ENCODE peak calls at places on chromosome X, in five cellular contexts. E, H, L, W and U are unnamed samples.

GRCh38 chrX:51182545-51182944 is 150.1 kb upstream of the NUDT10 start:
- DNase-seq in L (no peak), W (peak), H (no peak), E (peak), U (no peak)

GRCh38 chrX:100654256-100654655 is 10.3 kb downstream of the SRPX2 start:
- DNase-seq in W (peak), H (no peak), E (no peak), L (peak), U (no peak)

GRCh38 chrX:22053486-22053885 is 21.4 kb downstream of the PHEX start:
- DNase-seq in H (no peak), E (no peak), W (no peak), L (no peak), U (no peak)

GRCh38 chrX:70089575-70090297 is 27.5 kb downstream of the OTUD6A start:
- DNase-seq in W (no peak), H (no peak), L (no peak), E (no peak), U (no peak)

GRCh38 chrX:21740329-21741274 is 17.3 kb downstream of the SMPX start:
- DNase-seq in E (no peak), H (no peak), W (no peak), L (peak), U (peak)

GRCh38 chrX:69312141-69312670 is 147.0 kb upstream of the PJA1 start:
- DNase-seq in E (no peak), W (no peak), H (no peak), L (no peak), U (no peak)

GRCh38 chrX:78673256-78673655 is 14.1 kb upstream of the RTL3 start:
- DNase-seq in L (no peak), H (no peak), E (no peak), W (no peak), U (no peak)

GRCh38 chrX:358651-359143 is 28.0 kb downstream of the PPP2R3B start:
- DNase-seq in W (no peak), H (no peak), L (no peak), E (no peak), U (peak)

GRCh38 chrX:133475521-133475920 is 60.2 kb upstream of the GPC4 start:
- DNase-seq in E (no peak), W (no peak), L (peak), H (no peak), U (no peak)

GRCh38 chrX:115419094-115419493 is 129.6 kb downstream of the LUZP4 start:
- DNase-seq in W (no peak), E (no peak), H (no peak), L (no peak), U (no peak)

GRCh38 chrX:9656277-9656676 is 109.4 kb downstream of the GPR143 start:
- DNase-seq in L (peak), W (no peak), H (no peak), E (no peak), U (no peak)

GRCh38 chrX:153611298-153612095 is 12.6 kb upstream of the CCNQ start:
- DNase-seq in E (no peak), H (no peak), L (no peak), W (no peak), U (peak)

GRCh38 chrX:132751043-132751690 is 207.3 kb downstream of the HS6ST2 start:
- DNase-seq in H (no peak), L (no peak), W (no peak), E (no peak), U (no peak)

GRCh38 chrX:71629467-71629866 is 11.2 kb upstream of the CXCR3 start:
- DNase-seq in H (no peak), W (no peak), E (no peak), L (no peak), U (no peak)

GRCh38 chrX:83278988-83279387 is 229.1 kb upstream of the POU3F4 start:
- DNase-seq in L (no peak), H (no peak), W (no peak), E (no peak), U (no peak)

GRCh38 chrX:69226459-69227158 is 61.4 kb upstream of the PJA1 start:
- DNase-seq in L (no peak), E (no peak), W (no peak), H (no peak), U (no peak)

GRCh38 chrX:115017455-115017854 is at the start of gene IL13RA2:
- DNase-seq in L (no peak), W (no peak), E (no peak), H (no peak), U (no peak)

GRCh38 chrX:129596077-129596476 is 56.0 kb downstream of the OCRL start:
- DNase-seq in W (no peak), L (no peak), E (no peak), H (no peak), U (no peak)

GRCh38 chrX:69236641-69237040 is 71.4 kb upstream of the PJA1 start:
- DNase-seq in E (no peak), W (no peak), H (no peak), L (no peak), U (no peak)

GRCh38 chrX:38335382-38335781 is 8.1 kb upstream of the RPGR start:
- DNase-seq in H (no peak), E (no peak), W (no peak), L (no peak), U (no peak)

GRCh38 chrX:38112566-38112965 is 106.2 kb downstream of the SYTL5 start:
- DNase-seq in W (no peak), L (no peak), H (no peak), E (no peak), U (no peak)

GRCh38 chrX:85504381-85504780 is 124.9 kb upstream of the POF1B start:
- DNase-seq in W (no peak), H (no peak), L (no peak), E (no peak), U (no peak)

GRCh38 chrX:82038793-82039192 is 836.9 kb downstream of the SH3BGRL start:
- DNase-seq in W (no peak), E (no peak), H (no peak), L (no peak), U (no peak)

GRCh38 chrX:10189317-10190268 is 32.8 kb downstream of the CLCN4 start:
- DNase-seq in H (no peak), E (peak), W (peak), L (peak), U (peak)

GRCh38 chrX:73581002-73581628 is 18.1 kb downstream of the CHIC1 start:
- DNase-seq in H (no peak), W (no peak), L (no peak), E (no peak), U (no peak)

GRCh38 chrX:113222305-113222704 is 381.7 kb upstream of the AMOT start:
- DNase-seq in W (no peak), H (no peak), L (peak), E (no peak), U (no peak)

GRCh38 chrX:19602866-19603620 is 87.7 kb upstream of the MAP3K15 start:
- DNase-seq in E (peak), W (peak), H (no peak), L (no peak), U (no peak)

GRCh38 chrX:113470166-113470565 is 629.5 kb upstream of the AMOT start:
- DNase-seq in E (no peak), L (no peak), W (no peak), H (no peak), U (no peak)

GRCh38 chrX:43717161-43717560 is 61.1 kb downstream of the MAOA start:
- DNase-seq in E (no peak), H (no peak), W (no peak), L (no peak), U (no peak)

GRCh38 chrX:9164535-9165425 is 130.9 kb upstream of the FAM9B start:
- DNase-seq in E (no peak), H (no peak), L (no peak), W (peak), U (no peak)

GRCh38 chrX:10173331-10173900 is 16.6 kb downstream of the CLCN4 start:
- DNase-seq in W (no peak), L (peak), E (peak), H (no peak), U (no peak)

GRCh38 chrX:121733514-121733913 is 686.1 kb downstream of the GLUD2 start:
- DNase-seq in L (no peak), W (no peak), H (no peak), E (no peak), U (no peak)

GRCh38 chrX:150370589-150371312 is 7.6 kb downstream of the MAMLD1 start:
- DNase-seq in L (no peak), W (no peak), E (no peak), H (no peak), U (no peak)

GRCh38 chrX:21905976-21906375 is 34.5 kb upstream of the SMS start:
- DNase-seq in E (no peak), H (no peak), L (no peak), W (no peak), U (no peak)

GRCh38 chrX:10533686-10534365 is 86.6 kb downstream of the MID1 start:
- DNase-seq in W (no peak), H (no peak), E (no peak), L (no peak), U (no peak)

GRCh38 chrX:49230500-49231232 is 2.5 kb downstream of the CACNA1F start:
- DNase-seq in E (peak), W (no peak), L (peak), H (peak), U (peak)
- TF ChIP-seq POLR2A in E (peak), W (no peak), L (no peak), H (no peak), U (no peak)

GRCh38 chrX:48574270-48575266 is at the start of gene RBM3:
- DNase-seq in E (peak), H (peak), L (peak), W (peak), U (peak)
- TF ChIP-seq POLR2A in E (peak), H (no peak), L (peak), W (peak), U (no peak)

GRCh38 chrX:1656379-1656778 is 41.5 kb downstream of the ASMT start:
- DNase-seq in E (no peak), H (no peak), W (no peak), L (no peak), U (no peak)

GRCh38 chrX:1661048-1661921 is 46.4 kb downstream of the ASMT start:
- DNase-seq in H (peak), W (peak), E (peak), L (peak), U (peak)

GRCh38 chrX:1659664-1660461 is 45.0 kb downstream of the ASMT start:
- DNase-seq in E (no peak), H (no peak), W (no peak), L (no peak), U (no peak)

GRCh38 chrX:1658083-1658463 is 43.2 kb downstream of the ASMT start:
- DNase-seq in H (no peak), W (peak), L (no peak), E (no peak), U (no peak)

GRCh38 chrX:1657367-1658082 is 42.7 kb downstream of the ASMT start:
- DNase-seq in W (peak), H (no peak), L (peak), E (no peak), U (no peak)
- TF ChIP-seq POLR2A in W (no peak), H (no peak), L (no peak), E (no peak), U (no peak)

GRCh38 chrX:47563801-47564315 is 2.9 kb downstream of the ARAF start:
- DNase-seq in L (no peak), H (no peak), E (peak), W (no peak), U (no peak)
- TF ChIP-seq POLR2A in L (no peak), H (no peak), E (no peak), W (no peak), U (no peak)

GRCh38 chrX:6545712-6546111 is 10.8 kb upstream of the VCX3A start:
- DNase-seq in H (no peak), W (no peak), L (no peak), E (no peak), U (no peak)

DNA sequence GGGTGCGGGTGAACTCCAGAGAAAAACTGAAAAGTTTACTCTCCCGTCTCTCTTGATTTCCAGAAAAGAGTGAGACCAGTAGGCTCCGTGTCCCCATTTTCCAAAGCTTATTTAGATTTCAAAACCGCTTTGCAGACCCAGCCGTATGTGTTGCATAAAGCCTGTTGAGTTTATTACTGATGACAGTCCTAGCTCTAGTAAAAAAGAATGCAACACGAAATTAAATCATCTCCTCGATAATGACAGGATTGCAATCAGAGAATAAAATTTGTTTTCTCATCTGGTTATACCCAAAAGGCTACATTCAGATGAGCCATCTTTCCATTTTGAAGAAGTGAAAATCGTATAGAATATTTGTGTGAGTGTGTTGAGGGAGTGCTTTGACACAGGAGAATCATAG is 16.1 kb upstream of the VCX3A start:
- DNase-seq in L (no peak), H (no peak), E (no peak), W (no peak), U (no peak)
- TF ChIP-seq POLR2A in L (no peak), H (no peak), E (no peak), W (no peak), U (no peak)

GRCh38 chrX:110002300-110003166 is at the start of gene TMEM164:
- DNase-seq in E (peak), H (peak), L (peak), W (peak), U (peak)
- TF ChIP-seq POLR2A in E (peak), H (no peak), L (peak), W (peak), U (no peak)

GRCh38 chrX:103417933-103418332 is 41.6 kb downstream of the BEX3 start:
- DNase-seq in L (no peak), H (no peak), E (no peak), W (no peak), U (no peak)
- TF ChIP-seq POLR2A in L (no peak), H (no peak), E (no peak), W (no peak), U (no peak)

DNA sequence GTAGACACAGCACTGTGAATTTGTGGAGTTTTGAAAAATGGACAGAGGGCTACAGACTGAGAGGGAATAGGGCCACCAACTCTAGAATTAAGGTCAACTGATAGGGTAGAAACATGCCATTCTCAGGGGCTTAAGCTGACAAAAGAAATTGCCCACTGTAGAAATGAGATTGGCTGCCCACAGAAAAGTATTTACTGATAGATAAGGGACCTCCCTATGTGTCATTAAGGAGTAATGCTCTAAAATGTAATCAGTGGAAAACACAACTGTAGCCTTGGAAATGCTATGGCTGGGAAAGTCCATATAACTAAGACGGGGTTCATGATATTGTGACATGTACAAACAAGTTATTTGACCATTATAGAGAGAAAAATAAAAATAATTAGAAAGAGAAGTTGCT is 4.6 kb downstream of the RTL9 start:
- DNase-seq in E (peak), W (no peak), L (no peak), H (no peak), U (no peak)
- TF ChIP-seq POLR2A in E (no peak), W (no peak), L (no peak), H (no peak), U (no peak)

DNA sequence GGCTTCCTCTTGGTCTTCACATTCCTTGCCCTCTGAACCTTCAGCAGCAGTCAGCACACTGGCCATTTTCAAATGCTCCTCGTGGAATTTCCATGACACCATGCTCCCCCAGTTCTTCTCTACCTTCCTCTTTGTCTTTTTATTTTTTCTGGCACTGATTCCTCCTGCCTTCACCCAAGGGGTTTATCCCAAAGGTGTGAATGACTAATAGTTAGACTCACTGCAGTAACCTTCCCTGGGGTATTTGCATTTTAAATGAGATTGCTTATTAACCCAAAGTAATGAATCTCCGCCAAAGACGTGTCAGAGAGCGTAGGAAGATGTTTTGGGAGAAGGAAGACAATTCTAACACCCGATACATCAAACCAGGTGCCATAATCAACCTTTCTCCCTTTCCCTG is 36.2 kb downstream of the CD40LG start:
- DNase-seq in E (no peak), H (no peak), W (no peak), L (no peak), U (no peak)
- TF ChIP-seq POLR2A in E (no peak), H (no peak), W (no peak), L (no peak), U (no peak)